ENCODE peak calls at places on chromosomes 7 and 10, in eight cellular contexts. U is KBM-7; O is IMR-90; Y is HTR-8/SVneo; C is cardiac fibroblast; A is NCI-H2081; D is CD8-positive, alpha-beta memory T cell; B is heart right ventricle. F is an unnamed sample.

GRCh38 chr10:38143587-38143986 is 49.5 kb downstream of the ZNF37A start:
- DNase-seq in Y (no peak), C (peak), O (peak), B (no peak), A (no peak), D (no peak), U (no peak), F (no peak)

GRCh38 chr10:29595636-29596225 is 39.0 kb downstream of the SVIL start:
- DNase-seq in C (no peak), D (no peak), O (no peak), Y (no peak), B (no peak), A (no peak), U (no peak), F (no peak)

GRCh38 chr7:82430518-82431465 is 12.8 kb downstream of the CACNA2D1 start:
- DNase-seq in A (no peak), O (peak), C (peak), B (no peak), U (no peak), Y (no peak), D (no peak), F (no peak)

GRCh38 chr7:47379629-47380324 is 202.1 kb downstream of the TNS3 start:
- DNase-seq in D (no peak), U (no peak), A (no peak), O (peak), B (peak), C (peak), Y (peak), F (no peak)

GRCh38 chr10:69569144-69569934 is 3.9 kb downstream of the NEUROG3 start:
- DNase-seq in A (no peak), O (no peak), D (no peak), Y (no peak), C (no peak), B (no peak), U (no peak), F (no peak)

GRCh38 chr7:128011079-128011670 is 20.1 kb downstream of the LRRC4 start:
- DNase-seq in A (no peak), Y (no peak), O (no peak), B (no peak), U (no peak), C (no peak), D (no peak), F (no peak)

GRCh38 chr7:146116452-146117219 is at the start of gene CNTNAP2:
- DNase-seq in Y (no peak), B (no peak), O (no peak), C (peak), U (no peak), A (peak), D (no peak), F (peak)

GRCh38 chr7:115924398-115924797 is 106.2 kb downstream of the TFEC start:
- DNase-seq in D (no peak), B (no peak), U (no peak), O (no peak), Y (no peak), C (no peak), A (no peak), F (no peak)

GRCh38 chr10:34341473-34341872 is 473.6 kb downstream of the PARD3 start:
- DNase-seq in B (peak), D (no peak), A (no peak), C (peak), O (no peak), U (no peak), Y (no peak), F (no peak)

GRCh38 chr7:163971-164881 is 28.1 kb upstream of the FAM20C start:
- DNase-seq in O (no peak), D (no peak), A (no peak), U (no peak), Y (no peak), B (no peak), C (no peak), F (no peak)

GRCh38 chr7:96952974-96953391 is 52.4 kb upstream of the DLX6 start:
- DNase-seq in B (no peak), A (no peak), Y (no peak), U (no peak), C (peak), D (no peak), O (peak), F (no peak)

GRCh38 chr10:57627642-57628178 is 640.0 kb downstream of the IPMK start:
- DNase-seq in O (no peak), D (no peak), U (no peak), B (no peak), Y (no peak), A (no peak), C (no peak), F (no peak)

F was measured in Kasumi-1.